ENCODE peak calls at places on chromosomes 1 and 21, in seven cellular contexts. M is fibroblast of lung; L is foreskin fibroblast; V is CD4-positive, alpha-beta memory T cell; N is psoas muscle; D is ovary; U is HFF-Myc. F is an unnamed sample.

GRCh38 chr21:40829308-40829707 is 17.6 kb downstream of the DSCAM start:
- DNase-seq in M (no peak), L (no peak), V (no peak), N (no peak), D (no peak), U (no peak), F (no peak)

GRCh38 chr1:84998642-84999280 is 1.8 kb upstream of the MCOLN2 start:
- DNase-seq in M (peak; percentile 14), L (no peak), V (peak; percentile 46), N (no peak), D (no peak), U (no peak), F (no peak)

GRCh38 chr21:35399706-35400105 is 350.6 kb upstream of the RUNX1 start:
- DNase-seq in M (no peak), L (no peak), V (no peak), N (no peak), D (no peak), U (no peak), F (no peak)

GRCh38 chr1:153791856-153792253 is 16.6 kb downstream of the SLC27A3 start:
- DNase-seq in M (peak; percentile 43), L (peak; percentile 51), V (no peak), N (peak; percentile 9), D (no peak), U (no peak), F (no peak)

GRCh38 chr21:16117851-16118592 is 388.2 kb downstream of the USP25 start:
- DNase-seq in M (peak; percentile 89), L (peak; percentile 75), V (no peak), N (no peak), D (no peak), U (peak; percentile 83), F (no peak)

GRCh38 chr21:42350899-42351543 is at the start of gene TFF2:
- DNase-seq in M (no peak), L (no peak), V (no peak), N (no peak), D (no peak), U (no peak), F (peak; percentile 78)

GRCh38 chr1:228802386-228803221 is 67.3 kb downstream of the RHOU start:
- DNase-seq in M (peak; percentile 82), L (peak; percentile 23), V (no peak), N (no peak), D (peak; percentile 75), U (no peak), F (no peak)

GRCh38 chr1:64082459-64082858 is 121.0 kb upstream of the UBE2U start:
- DNase-seq in M (peak; percentile 55), L (peak; percentile 83), V (no peak), N (no peak), D (no peak), U (no peak), F (no peak)

GRCh38 chr1:211537253-211537652 is 41.7 kb downstream of the SLC30A1 start:
- DNase-seq in M (no peak), L (no peak), V (no peak), N (no peak), D (no peak), U (no peak), F (no peak)

GRCh38 chr1:196403803-196404690 is 204.2 kb downstream of the KCNT2 start:
- DNase-seq in M (no peak), L (no peak), V (no peak), N (no peak), D (no peak), U (no peak), F (no peak)

GRCh38 chr1:185916866-185917265 is 182.7 kb downstream of the HMCN1 start:
- DNase-seq in M (no peak), L (no peak), V (no peak), N (no peak), D (no peak), U (no peak), F (no peak)

GRCh38 chr1:183604048-183604808 is 14.0 kb upstream of the NCF2 start:
- DNase-seq in M (peak; percentile 78), L (peak; percentile 87), V (no peak), N (no peak), D (no peak), U (peak; percentile 88), F (no peak)

GRCh38 chr1:232980336-232980978 is 30.0 kb downstream of the NTPCR start:
- DNase-seq in M (no peak), L (no peak), V (no peak), N (no peak), D (no peak), U (no peak), F (no peak)

GRCh38 chr1:78492376-78492950 is 1.7 kb downstream of the PTGFR start:
- DNase-seq in M (no peak), L (no peak), V (no peak), N (no peak), D (no peak), U (no peak), F (no peak)

GRCh38 chr1:148362141-148362929 is 120.8 kb downstream of the PPIAL4G start:
- DNase-seq in M (no peak), L (no peak), V (peak; percentile 22), N (no peak), D (no peak), U (no peak), F (no peak)

GRCh38 chr1:171233183-171233582 is 15.1 kb upstream of the FMO1 start:
- DNase-seq in M (no peak), L (no peak), V (no peak), N (no peak), D (no peak), U (no peak), F (no peak)

GRCh38 chr1:186442651-186443114 is 18.2 kb downstream of the PDC start:
- DNase-seq in M (peak; percentile 5), L (peak; percentile 23), V (no peak), N (no peak), D (no peak), U (no peak), F (no peak)

GRCh38 chr1:25503551-25504426 is 39.6 kb upstream of the LDLRAP1 start:
- DNase-seq in M (no peak), L (no peak), V (peak; percentile 70), N (peak; percentile 46), D (peak; percentile 16), U (no peak), F (no peak)

DNA sequence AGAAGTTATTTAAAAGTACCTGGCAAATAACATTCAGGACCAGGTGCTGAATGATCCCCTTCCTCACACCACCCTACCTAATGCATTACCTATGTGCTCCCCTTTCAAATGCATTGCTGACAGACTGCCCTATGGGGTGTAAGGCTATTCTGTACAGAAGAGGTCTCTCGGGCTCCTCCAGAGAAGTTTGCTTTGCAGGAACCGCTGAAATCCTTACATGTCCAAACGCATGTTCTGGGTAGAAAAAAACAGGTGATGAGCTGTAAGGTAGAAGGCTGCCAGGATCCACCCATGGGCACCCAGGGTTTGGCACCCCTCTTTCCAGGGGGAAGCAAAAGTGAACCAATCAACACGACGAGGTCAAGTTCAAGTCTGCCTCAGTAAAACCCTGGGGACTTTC is 58.3 kb upstream of the TARBP1 start:
- DNase-seq in M (no peak), L (no peak), V (no peak), N (no peak), D (no peak), U (no peak), F (no peak)
- H3K4me3 ChIP-seq in M (no peak overlapping the region), L (no peak overlapping the region), V (no peak overlapping the region), N (no peak overlapping the region), D (no peak overlapping the region), U (no peak overlapping the region), F (no peak overlapping the region)

DNA sequence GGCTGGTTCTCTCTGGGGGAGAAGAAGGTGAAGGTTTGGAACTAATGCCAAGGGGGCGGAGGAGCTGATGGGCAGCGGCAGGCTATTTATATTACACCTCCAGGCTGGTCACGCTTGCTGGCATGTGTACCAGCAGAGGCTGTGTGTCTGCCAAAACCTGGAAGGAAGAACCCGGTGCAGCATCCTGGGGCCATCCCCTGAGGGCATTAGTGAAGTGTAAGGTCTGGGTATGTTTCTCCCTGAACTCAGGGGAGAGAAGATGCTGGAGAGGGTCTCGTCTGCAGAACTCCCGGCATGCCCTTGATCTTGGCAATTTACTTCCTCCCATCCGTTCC is 5.3 kb downstream of the DISP3 start:
- DNase-seq in M (no peak), L (no peak), V (no peak), N (no peak), D (no peak), U (no peak), F (no peak)
- H3K4me3 ChIP-seq in M (no peak overlapping the region), L (no peak overlapping the region), V (no peak overlapping the region), N (no peak overlapping the region), D (no peak overlapping the region), U (no peak overlapping the region), F (no peak overlapping the region)

GRCh38 chr1:28889357-28889756 is 25.0 kb upstream of the EPB41 start:
- DNase-seq in M (no peak), L (no peak), V (no peak), N (no peak), D (no peak), U (no peak), F (no peak)
- H3K4me3 ChIP-seq in M (no peak overlapping the region), L (no peak overlapping the region), V (no peak overlapping the region), N (no peak overlapping the region), D (no peak overlapping the region), U (no peak overlapping the region), F (no peak overlapping the region)

GRCh38 chr1:41764608-41765007 is 154.1 kb downstream of the HIVEP3 start:
- DNase-seq in M (no peak), L (no peak), V (no peak), N (no peak), D (no peak), U (no peak), F (no peak)

GRCh38 chr1:41766546-41766945 is 152.2 kb downstream of the HIVEP3 start:
- DNase-seq in M (no peak), L (peak; percentile 59), V (no peak), N (no peak), D (no peak), U (peak; percentile 70), F (no peak)

GRCh38 chr1:41767534-41767933 is 151.2 kb downstream of the HIVEP3 start:
- DNase-seq in M (no peak), L (peak; percentile 35), V (no peak), N (no peak), D (no peak), U (no peak), F (no peak)

GRCh38 chr1:41762777-41763176 is 155.9 kb downstream of the HIVEP3 start:
- DNase-seq in M (no peak), L (no peak), V (no peak), N (no peak), D (no peak), U (no peak), F (no peak)

GRCh38 chr1:41765109-41765655 is 153.5 kb downstream of the HIVEP3 start:
- DNase-seq in M (no peak), L (no peak), V (no peak), N (no peak), D (no peak), U (no peak), F (no peak)
- H3K4me3 ChIP-seq in M (no peak overlapping the region), L (no peak overlapping the region), V (no peak overlapping the region), N (no peak overlapping the region), D (no peak overlapping the region), U (no peak overlapping the region), F (no peak overlapping the region)